ENCODE peak calls at places on chromosomes 4 and X, in four cellular contexts. E, W, Q and U are unnamed samples.

GRCh38 chrX:153488231-153488914 is 6.4 kb upstream of the BGN start:
- DNase-seq in W (no peak), E (no peak), Q (no peak), U (no peak)

GRCh38 chrX:79259073-79259689 is 108.0 kb downstream of the ITM2A start:
- DNase-seq in E (no peak), W (no peak), Q (no peak), U (no peak)

GRCh38 chr4:90537491-90537890 is 410.3 kb downstream of the CCSER1 start:
- DNase-seq in W (no peak), E (no peak), Q (no peak), U (no peak)

GRCh38 chrX:119272882-119273806 is 37.1 kb downstream of the PGRMC1 start:
- DNase-seq in W (peak; percentile 51), Q (no peak), E (peak; percentile 46), U (no peak)

GRCh38 chr4:6848717-6849305 is 60.8 kb upstream of the TBC1D14 start:
- DNase-seq in W (no peak), E (no peak), Q (no peak), U (no peak)

GRCh38 chrX:103773445-103773844 is 3.2 kb upstream of the PLP1 start:
- DNase-seq in Q (peak; percentile 45), E (no peak), W (no peak), U (no peak)

GRCh38 chr4:54276633-54277426 is 47.7 kb downstream of the PDGFRA start:
- DNase-seq in W (no peak), Q (no peak), E (no peak), U (no peak)

GRCh38 chr4:10672379-10672778 is 12.2 kb downstream of the CLNK start:
- DNase-seq in W (no peak), E (no peak), Q (no peak), U (no peak)

GRCh38 chr4:8383451-8384160 is 56.9 kb downstream of the ACOX3 start:
- DNase-seq in E (peak; percentile 64), Q (no peak), W (no peak), U (no peak)

GRCh38 chrX:70455366-70456202 is 10.9 kb downstream of the DLG3 start:
- DNase-seq in W (no peak), E (no peak), Q (no peak), U (no peak)

GRCh38 chr4:7390906-7391636 is 43.7 kb downstream of the PSAPL1 start:
- DNase-seq in E (no peak), W (peak; percentile 9), Q (peak; percentile 75), U (no peak)

GRCh38 chrX:115330498-115331138 is 41.1 kb downstream of the LUZP4 start:
- DNase-seq in E (peak; percentile 68), Q (no peak), W (no peak), U (peak; percentile 33)

GRCh38 chr4:28225005-28225404 is 1364.4 kb downstream of the STIM2 start:
- DNase-seq in Q (no peak), E (peak; percentile 57), W (no peak), U (no peak)

GRCh38 chrX:118883994-118884393 is 60.4 kb downstream of the ZCCHC12 start:
- DNase-seq in Q (no peak), E (no peak), W (no peak), U (no peak)

GRCh38 chrX:9856596-9856995 is 70.4 kb downstream of the SHROOM2 start:
- DNase-seq in E (no peak), W (no peak), Q (no peak), U (no peak)

GRCh38 chr4:113835005-113835404 is 73.5 kb upstream of the CAMK2D start:
- DNase-seq in E (peak; percentile 49), W (no peak), Q (no peak), U (no peak)

GRCh38 chrX:32520789-32521188 is 690.6 kb downstream of the DMD start:
- DNase-seq in W (no peak), E (no peak), Q (no peak), U (no peak)

GRCh38 chr4:128661529-128661928 is 148.0 kb upstream of the JADE1 start:
- DNase-seq in W (no peak), Q (no peak), E (no peak), U (no peak)

GRCh38 chrX:35682481-35682880 is 115.7 kb upstream of the MAGEB16 start:
- DNase-seq in W (no peak), Q (no peak), E (no peak), U (no peak)

GRCh38 chr4:7343353-7343655 is 91.4 kb downstream of the PSAPL1 start:
- DNase-seq in Q (no peak), E (no peak), W (no peak), U (no peak)

GRCh38 chr4:78168029-78168428 is 110.9 kb downstream of the FRAS1 start:
- DNase-seq in Q (no peak), E (no peak), W (no peak), U (no peak)

GRCh38 chr4:37421614-37422013 is 177.1 kb downstream of the NWD2 start:
- DNase-seq in W (no peak), Q (no peak), E (no peak), U (no peak)

GRCh38 chr4:38034986-38035882 is 75.0 kb downstream of the PTTG2 start:
- DNase-seq in Q (no peak), W (no peak), E (peak; percentile 64), U (peak; percentile 17)

GRCh38 chr4:109928327-109929045 is 15.8 kb downstream of the EGF start:
- DNase-seq in Q (no peak), E (no peak), W (no peak), U (no peak)

GRCh38 chrX:48711162-48711928 is 14.8 kb downstream of the SUV39H1 start:
- DNase-seq in Q (no peak), W (no peak), E (no peak), U (no peak)

GRCh38 chr4:110487873-110488272 is 11.9 kb downstream of the ENPEP start:
- DNase-seq in E (peak; percentile 21), Q (no peak), W (no peak), U (no peak)

GRCh38 chr4:176840166-176840565 is 47.4 kb upstream of the VEGFC start:
- DNase-seq in E (no peak), W (no peak), Q (no peak), U (no peak)

GRCh38 chrX:67780694-67781109 is 236.9 kb downstream of the AR start:
- DNase-seq in W (peak; percentile 84), E (peak; percentile 98), Q (peak; percentile 89), U (peak; percentile 83)

GRCh38 chr4:144174401-144175067 is 34.0 kb upstream of the GYPA start:
- DNase-seq in E (peak; percentile 60), W (no peak), Q (no peak), U (peak; percentile 64)

GRCh38 chr4:124061413-124061812 is 651.1 kb downstream of the ANKRD50 start:
- DNase-seq in E (peak; percentile 80), Q (no peak), W (no peak), U (no peak)

GRCh38 chrX:44898411-44899221 is 25.6 kb downstream of the KDM6A start:
- DNase-seq in Q (no peak), E (no peak), W (no peak), U (no peak)

GRCh38 chrX:102077426-102077825 is 48.1 kb upstream of the TCEAL2 start:
- DNase-seq in W (no peak), Q (no peak), E (no peak), U (no peak)

GRCh38 chrX:33175201-33175600 is 36.1 kb downstream of the DMD start:
- DNase-seq in W (no peak), Q (no peak), E (no peak), U (no peak)

GRCh38 chr4:158315706-158316105 is 105.4 kb downstream of the TMEM144 start:
- DNase-seq in W (no peak), E (peak; percentile 84), Q (no peak), U (peak; percentile 56)

GRCh38 chrX:118396113-118396512 is 50.2 kb downstream of the WDR44 start:
- DNase-seq in Q (no peak), W (no peak), E (no peak), U (no peak)

GRCh38 chrX:76183289-76184057 is 10.6 kb downstream of the PBDC1 start:
- DNase-seq in W (no peak), Q (no peak), E (peak; percentile 52), U (no peak)